ENCODE peak calls at places on chromosomes 16 and 17, in five cellular contexts. One of them, this sample, is unnamed.
A peak's percentile ranks its signal among the peaks of the same experiment; 100 is the strongest.

GRCh38 chr17:82440991-82441627 is 9.4 kb downstream of the CYBC1 start:
- DNase-seq in trophoblast cell: peak; percentile 55
- DNase-seq in neural progenitor cell: no peak
- DNase-seq in fibroblast of lung: no peak
- DNase-seq in mammary epithelial cell: no peak
- DNase-seq in this sample: no peak

GRCh38 chr17:65134035-65134434 is 3.1 kb upstream of the RGS9 start:
- DNase-seq in trophoblast cell: no peak
- DNase-seq in neural progenitor cell: no peak
- DNase-seq in fibroblast of lung: no peak
- DNase-seq in mammary epithelial cell: no peak
- DNase-seq in this sample: no peak

GRCh38 chr17:6056104-6056503 is 14.1 kb upstream of the WSCD1 start:
- DNase-seq in trophoblast cell: no peak
- DNase-seq in neural progenitor cell: no peak
- DNase-seq in fibroblast of lung: no peak
- DNase-seq in mammary epithelial cell: no peak
- DNase-seq in this sample: no peak

GRCh38 chr17:8518858-8519257 is 83.2 kb downstream of the NDEL1 start:
- DNase-seq in trophoblast cell: no peak
- DNase-seq in neural progenitor cell: no peak
- DNase-seq in fibroblast of lung: no peak
- DNase-seq in mammary epithelial cell: no peak
- DNase-seq in this sample: no peak

GRCh38 chr16:48366165-48367093 is 18.8 kb downstream of the SIAH1 start:
- DNase-seq in trophoblast cell: peak; percentile 42
- DNase-seq in neural progenitor cell: peak; percentile 62
- DNase-seq in fibroblast of lung: peak; percentile 94
- DNase-seq in mammary epithelial cell: peak; percentile 85
- DNase-seq in this sample: peak; percentile 48

GRCh38 chr17:35784895-35785294 is 10.5 kb downstream of the MMP28 start:
- DNase-seq in trophoblast cell: no peak
- DNase-seq in neural progenitor cell: no peak
- DNase-seq in fibroblast of lung: no peak
- DNase-seq in mammary epithelial cell: peak; percentile 100
- DNase-seq in this sample: no peak

GRCh38 chr17:6420173-6420641 is 14.7 kb downstream of the AIPL1 start:
- DNase-seq in trophoblast cell: no peak
- DNase-seq in neural progenitor cell: peak; percentile 63
- DNase-seq in fibroblast of lung: peak; percentile 5
- DNase-seq in mammary epithelial cell: no peak
- DNase-seq in this sample: no peak

GRCh38 chr17:3917391-3917931 is 1.2 kb upstream of the P2RX1 start:
- DNase-seq in trophoblast cell: no peak
- DNase-seq in neural progenitor cell: no peak
- DNase-seq in fibroblast of lung: peak; percentile 45
- DNase-seq in mammary epithelial cell: no peak
- DNase-seq in this sample: no peak

GRCh38 chr17:45231481-45232116 is 9.9 kb downstream of the FMNL1 start:
- DNase-seq in trophoblast cell: peak; percentile 53
- DNase-seq in neural progenitor cell: peak; percentile 68
- DNase-seq in fibroblast of lung: no peak
- DNase-seq in mammary epithelial cell: no peak
- DNase-seq in this sample: no peak

GRCh38 chr17:55420776-55421178 is 858 bp downstream of the MMD start:
- DNase-seq in trophoblast cell: no peak
- DNase-seq in neural progenitor cell: peak; percentile 49
- DNase-seq in fibroblast of lung: peak; percentile 19
- DNase-seq in mammary epithelial cell: peak; percentile 14
- DNase-seq in this sample: no peak

GRCh38 chr16:57704011-57704904 is 9.7 kb downstream of the DRC7 start:
- DNase-seq in trophoblast cell: no peak
- DNase-seq in neural progenitor cell: no peak
- DNase-seq in fibroblast of lung: no peak
- DNase-seq in mammary epithelial cell: no peak
- DNase-seq in this sample: no peak

GRCh38 chr16:58738672-58739296 is 4.7 kb upstream of the GOT2 start:
- DNase-seq in trophoblast cell: peak; percentile 39
- DNase-seq in neural progenitor cell: no peak
- DNase-seq in fibroblast of lung: no peak
- DNase-seq in mammary epithelial cell: no peak
- DNase-seq in this sample: no peak

GRCh38 chr17:65599650-65600049 is 38.2 kb upstream of the AXIN2 start:
- DNase-seq in trophoblast cell: no peak
- DNase-seq in neural progenitor cell: no peak
- DNase-seq in fibroblast of lung: no peak
- DNase-seq in mammary epithelial cell: no peak
- DNase-seq in this sample: no peak

GRCh38 chr16:47965439-47965838 is 190.4 kb downstream of the ABCC12 start:
- DNase-seq in trophoblast cell: peak; percentile 3
- DNase-seq in neural progenitor cell: peak; percentile 65
- DNase-seq in fibroblast of lung: peak; percentile 69
- DNase-seq in mammary epithelial cell: peak; percentile 73
- DNase-seq in this sample: no peak

GRCh38 chr16:31810863-31811262 is 62.7 kb upstream of the ZNF267 start:
- DNase-seq in trophoblast cell: no peak
- DNase-seq in neural progenitor cell: no peak
- DNase-seq in fibroblast of lung: no peak
- DNase-seq in mammary epithelial cell: no peak
- DNase-seq in this sample: no peak

DNA sequence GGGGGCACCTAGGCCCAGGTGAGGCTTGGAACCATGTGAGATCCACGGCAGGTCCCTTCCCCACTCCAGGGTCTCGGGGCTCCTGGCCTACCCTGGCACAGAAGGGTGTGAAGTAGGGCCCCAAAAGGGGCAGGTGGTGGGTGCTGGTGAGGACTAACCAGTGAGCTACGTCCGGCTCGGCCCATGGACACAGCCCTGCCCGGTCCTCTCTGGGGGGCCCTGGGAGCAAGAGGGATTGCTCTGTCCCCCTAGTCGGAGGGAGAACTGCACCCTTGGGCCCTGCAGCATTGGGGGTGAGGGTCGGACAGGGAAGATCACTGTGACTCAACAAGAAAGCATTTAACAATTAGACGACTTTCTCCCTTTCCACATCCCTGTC is 2.9 kb downstream of the ENPP7 start:
- DNase-seq in trophoblast cell: no peak
- DNase-seq in neural progenitor cell: no peak
- DNase-seq in fibroblast of lung: no peak
- DNase-seq in mammary epithelial cell: no peak
- DNase-seq in this sample: no peak
- H2AFZ ChIP-seq in trophoblast cell: no peak overlapping the region
- H2AFZ ChIP-seq in neural progenitor cell: no peak overlapping the region
- H2AFZ ChIP-seq in fibroblast of lung: no peak overlapping the region
- H2AFZ ChIP-seq in mammary epithelial cell: no peak overlapping the region
- H2AFZ ChIP-seq in this sample: no peak overlapping the region

DNA sequence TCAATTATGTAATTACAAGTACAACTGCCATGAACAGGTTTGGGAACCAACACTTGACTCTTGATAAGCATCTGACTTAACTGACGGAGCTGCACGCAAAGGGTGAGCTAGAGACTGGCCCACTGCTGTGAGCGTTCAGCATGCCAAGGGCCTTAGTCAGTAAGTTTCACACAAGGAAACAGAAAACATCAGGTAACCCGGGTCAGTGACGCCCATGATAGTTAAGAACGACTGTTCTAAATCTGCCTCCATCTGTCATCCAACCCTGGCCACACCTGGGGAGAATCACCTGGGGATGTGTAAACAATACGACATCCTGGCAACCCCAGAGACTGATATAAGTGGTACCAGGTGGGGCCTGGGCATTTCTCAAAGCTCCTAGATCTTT is 12.3 kb downstream of the SMIM5 start:
- DNase-seq in trophoblast cell: peak; percentile 100
- DNase-seq in neural progenitor cell: no peak
- DNase-seq in fibroblast of lung: peak; percentile 54
- DNase-seq in mammary epithelial cell: peak; percentile 87
- DNase-seq in this sample: peak; percentile 90
- H2AFZ ChIP-seq in trophoblast cell: no peak overlapping the region
- H2AFZ ChIP-seq in neural progenitor cell: no peak overlapping the region
- H2AFZ ChIP-seq in fibroblast of lung: no peak overlapping the region
- H2AFZ ChIP-seq in mammary epithelial cell: no peak overlapping the region
- H2AFZ ChIP-seq in this sample: no peak overlapping the region

GRCh38 chr17:57874058-57874419 is 24.2 kb upstream of the MRPS23 start:
- DNase-seq in trophoblast cell: no peak
- DNase-seq in neural progenitor cell: no peak
- DNase-seq in fibroblast of lung: no peak
- DNase-seq in mammary epithelial cell: no peak
- DNase-seq in this sample: no peak
- H2AFZ ChIP-seq in trophoblast cell: peak overlapping the region; percentile 68
- H2AFZ ChIP-seq in neural progenitor cell: no peak overlapping the region
- H2AFZ ChIP-seq in fibroblast of lung: no peak overlapping the region
- H2AFZ ChIP-seq in mammary epithelial cell: peak overlapping the region; percentile 10
- H2AFZ ChIP-seq in this sample: no peak overlapping the region

DNA sequence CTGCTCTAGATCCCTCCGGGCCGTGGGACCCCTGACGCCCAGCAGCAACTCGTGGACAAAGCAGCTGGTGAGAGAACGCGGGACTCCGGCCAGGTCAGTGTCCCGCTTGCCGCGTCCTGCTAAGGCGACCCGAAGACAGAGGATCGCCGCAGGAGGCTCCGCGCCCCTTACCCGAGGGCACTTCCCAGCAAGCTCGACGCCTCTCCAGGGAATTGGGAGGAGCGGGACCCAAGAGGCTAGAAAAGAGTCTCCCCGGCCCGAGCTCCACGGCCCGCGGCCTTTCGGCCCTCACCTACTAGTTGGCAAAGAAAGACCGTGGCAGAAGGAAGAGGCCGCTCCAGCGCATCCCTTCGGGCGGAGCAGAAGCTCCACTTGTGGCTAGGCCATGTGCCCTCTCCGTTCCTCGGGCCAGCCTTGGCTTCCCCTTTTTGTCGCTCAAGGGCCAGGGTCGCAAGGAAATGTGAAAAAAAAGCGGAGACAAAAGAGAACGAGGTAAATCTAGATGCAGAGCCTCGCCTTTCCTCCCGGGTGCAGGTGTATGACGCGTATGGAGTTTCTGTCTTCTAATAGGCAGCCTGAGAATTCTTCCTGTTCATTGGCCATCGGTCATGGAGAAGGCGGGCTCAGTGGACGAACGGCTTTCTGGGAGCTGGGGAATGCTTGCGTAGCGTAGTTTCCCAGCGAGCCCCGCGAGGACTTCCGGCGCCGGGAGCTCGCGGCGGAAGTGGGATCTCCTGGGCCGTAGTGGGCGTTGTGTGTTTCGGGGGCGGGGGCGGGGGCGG is at the start of gene ZNF213:
- DNase-seq in trophoblast cell: peak; percentile 99
- DNase-seq in neural progenitor cell: peak; percentile 99
- DNase-seq in fibroblast of lung: peak; percentile 97
- DNase-seq in mammary epithelial cell: peak; percentile 98
- DNase-seq in this sample: peak; percentile 97
- H2AFZ ChIP-seq in trophoblast cell: peak within 1 kb of the TSS; percentile 94
- H2AFZ ChIP-seq in neural progenitor cell: peak within 1 kb of the TSS; percentile 92
- H2AFZ ChIP-seq in fibroblast of lung: peak within 1 kb of the TSS; percentile 92
- H2AFZ ChIP-seq in mammary epithelial cell: peak within 1 kb of the TSS; percentile 99
- H2AFZ ChIP-seq in this sample: peak within 1 kb of the TSS; percentile 88

DNA sequence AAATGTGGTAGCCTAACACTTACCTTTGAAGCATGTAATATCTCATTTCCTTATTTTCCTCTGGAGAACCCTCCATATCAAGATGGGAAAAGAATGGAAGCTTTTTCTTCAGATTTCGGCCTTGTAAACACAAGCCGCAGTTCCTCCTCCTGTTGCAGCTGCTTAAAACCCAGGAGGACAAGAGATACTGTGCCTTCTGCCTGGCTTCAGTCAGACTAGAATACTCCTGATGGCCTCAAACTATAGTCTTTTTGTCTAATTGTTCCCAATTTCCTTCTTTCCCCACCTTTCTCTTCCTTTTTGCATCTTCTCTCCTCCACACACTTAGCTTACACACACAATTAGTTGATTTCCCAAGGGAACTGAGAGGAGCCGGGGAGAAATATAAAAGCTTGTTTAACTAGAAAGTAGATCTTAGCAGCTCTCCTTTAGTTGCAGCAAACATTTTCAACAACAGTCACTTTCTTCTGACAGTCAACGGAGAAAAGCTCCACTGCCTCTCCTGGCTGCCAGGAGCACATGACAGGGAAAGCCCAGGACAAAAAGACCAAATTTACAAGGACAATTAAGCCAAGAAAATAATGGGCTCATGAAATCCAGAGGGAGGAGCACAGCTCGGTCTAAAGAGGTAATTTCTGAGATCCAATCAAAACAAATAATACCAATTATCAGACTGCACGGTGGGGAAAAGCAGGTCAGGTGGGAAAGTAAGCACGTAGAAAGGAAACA is 76.4 kb upstream of the C17orf78 start:
- DNase-seq in trophoblast cell: no peak
- DNase-seq in neural progenitor cell: peak; percentile 72
- DNase-seq in fibroblast of lung: peak; percentile 12
- DNase-seq in mammary epithelial cell: no peak
- DNase-seq in this sample: no peak
- H2AFZ ChIP-seq in trophoblast cell: no peak overlapping the region
- H2AFZ ChIP-seq in neural progenitor cell: no peak overlapping the region
- H2AFZ ChIP-seq in fibroblast of lung: no peak overlapping the region
- H2AFZ ChIP-seq in mammary epithelial cell: no peak overlapping the region
- H2AFZ ChIP-seq in this sample: no peak overlapping the region

GRCh38 chr16:67460168-67460567 is 20.8 kb downstream of the ATP6V0D1 start:
- DNase-seq in trophoblast cell: no peak
- DNase-seq in neural progenitor cell: no peak
- DNase-seq in fibroblast of lung: no peak
- DNase-seq in mammary epithelial cell: no peak
- DNase-seq in this sample: no peak

GRCh38 chr16:67458121-67458641 is 22.8 kb downstream of the ATP6V0D1 start:
- DNase-seq in trophoblast cell: no peak
- DNase-seq in neural progenitor cell: no peak
- DNase-seq in fibroblast of lung: no peak
- DNase-seq in mammary epithelial cell: no peak
- DNase-seq in this sample: no peak

GRCh38 chr16:67459066-67459857 is 21.7 kb downstream of the ATP6V0D1 start:
- DNase-seq in trophoblast cell: no peak
- DNase-seq in neural progenitor cell: no peak
- DNase-seq in fibroblast of lung: no peak
- DNase-seq in mammary epithelial cell: no peak
- DNase-seq in this sample: no peak

GRCh38 chr16:67460961-67461360 is 20.0 kb downstream of the ATP6V0D1 start:
- DNase-seq in trophoblast cell: no peak
- DNase-seq in neural progenitor cell: no peak
- DNase-seq in fibroblast of lung: no peak
- DNase-seq in mammary epithelial cell: no peak
- DNase-seq in this sample: no peak

GRCh38 chr16:67459858-67460144 is 21.2 kb downstream of the ATP6V0D1 start:
- DNase-seq in trophoblast cell: no peak
- DNase-seq in neural progenitor cell: no peak
- DNase-seq in fibroblast of lung: no peak
- DNase-seq in mammary epithelial cell: no peak
- DNase-seq in this sample: no peak
- H2AFZ ChIP-seq in trophoblast cell: no peak overlapping the region
- H2AFZ ChIP-seq in neural progenitor cell: no peak overlapping the region
- H2AFZ ChIP-seq in fibroblast of lung: no peak overlapping the region
- H2AFZ ChIP-seq in mammary epithelial cell: no peak overlapping the region
- H2AFZ ChIP-seq in this sample: no peak overlapping the region

DNA sequence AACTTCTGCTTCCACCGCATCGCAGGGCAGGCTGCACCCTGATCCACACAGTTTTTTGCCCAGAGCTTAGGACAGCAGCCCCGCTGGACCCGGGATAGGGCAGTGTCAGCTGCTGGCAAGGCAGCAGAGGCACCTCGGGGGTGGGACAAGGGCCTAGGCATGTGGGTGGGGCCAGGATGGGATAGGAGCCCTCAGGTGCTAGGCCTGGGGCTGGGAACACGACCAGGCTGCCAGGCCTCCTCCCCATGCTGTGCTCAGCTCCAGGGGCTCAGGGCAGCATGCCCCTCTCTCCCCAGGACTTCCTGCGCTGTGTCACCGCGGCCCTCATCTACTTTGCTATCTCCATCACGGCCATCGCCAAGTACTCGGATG is 4.6 kb downstream of the CMTM3 start:
- DNase-seq in trophoblast cell: peak; percentile 63
- DNase-seq in neural progenitor cell: no peak
- DNase-seq in fibroblast of lung: no peak
- DNase-seq in mammary epithelial cell: no peak
- DNase-seq in this sample: no peak
- H2AFZ ChIP-seq in trophoblast cell: no peak overlapping the region
- H2AFZ ChIP-seq in neural progenitor cell: no peak overlapping the region
- H2AFZ ChIP-seq in fibroblast of lung: no peak overlapping the region
- H2AFZ ChIP-seq in mammary epithelial cell: no peak overlapping the region
- H2AFZ ChIP-seq in this sample: no peak overlapping the region

This sample was measured in PC-9.